ENCODE peak calls at places on chromosomes 2 and 18, in five cellular contexts. X is adrenal gland; N is NCI-H1105; K is frontal cortex; F is stimulated activated CD8-positive, alpha-beta memory T cell treated with anti-CD3 and anti-CD28 coated beads, Interleukin-12 subunit alpha, Interleukin-12 subunit beta, amount 100 ng/mL, for 1 hour. U is an unnamed sample.
A peak's percentile ranks its signal among the peaks of the same experiment; 100 is the strongest.

GRCh38 chr18:48997985-48998831 is 47.4 kb upstream of the SMAD7 start:
- DNase-seq in X (peak; percentile 73), N (no peak), K (no peak), F (no peak), U (no peak)

GRCh38 chr2:43406643-43407042 is 180.2 kb upstream of the ZFP36L2 start:
- DNase-seq in X (no peak), N (no peak), K (no peak), F (no peak), U (no peak)

GRCh38 chr2:210792000-210792399 is 235.6 kb downstream of the CPS1 start:
- DNase-seq in X (no peak), N (no peak), K (no peak), F (no peak), U (no peak)

GRCh38 chr2:221641181-221641871 is 69.2 kb upstream of the EPHA4 start:
- DNase-seq in X (no peak), N (no peak), K (no peak), F (no peak), U (no peak)

GRCh38 chr2:96195410-96196071 is 13.1 kb downstream of the STARD7 start:
- DNase-seq in X (no peak), N (no peak), K (no peak), F (no peak), U (no peak)

GRCh38 chr18:61609131-61609530 is 275.9 kb downstream of the CDH20 start:
- DNase-seq in X (no peak), N (no peak), K (no peak), F (no peak), U (no peak)

GRCh38 chr2:237196866-237197618 is 111.4 kb downstream of the COPS8 start:
- DNase-seq in X (no peak), N (no peak), K (no peak), F (no peak), U (no peak)

GRCh38 chr2:70084973-70085710 is 2.1 kb upstream of the PCBP1 start:
- DNase-seq in X (peak; percentile 38), N (peak; percentile 61), K (no peak), F (peak; percentile 58), U (peak; percentile 59)

GRCh38 chr2:164896634-164897033 is 55.0 kb upstream of the COBLL1 start:
- DNase-seq in X (no peak), N (no peak), K (no peak), F (no peak), U (no peak)

GRCh38 chr2:173667014-173667413 is 298.2 kb downstream of the SP3 start:
- DNase-seq in X (no peak), N (no peak), K (no peak), F (no peak), U (no peak)

GRCh38 chr18:43161528-43161927 is 46.0 kb upstream of the RIT2 start:
- DNase-seq in X (no peak), N (no peak), K (no peak), F (no peak), U (no peak)

GRCh38 chr2:113888641-113889470 is 1.0 kb upstream of the ACTR3 start:
- DNase-seq in X (no peak), N (no peak), K (peak; percentile 14), F (no peak), U (no peak)

GRCh38 chr2:205762883-205763282 is 80.6 kb downstream of the NRP2 start:
- DNase-seq in X (no peak), N (no peak), K (no peak), F (no peak), U (no peak)

GRCh38 chr2:176096986-176097819 is 2.4 kb upstream of the HOXD12 start:
- DNase-seq in X (peak; percentile 73), N (peak; percentile 85), K (peak; percentile 68), F (peak; percentile 29), U (peak; percentile 62)

U was measured in NK-92 treated with Interleukin-12 subunit alpha and Interleukin-12 subunit beta, amount 100 ng/mL, for 24 hours.